ENCODE peak calls at places on chromosome 19, in seven cellular contexts. X is right lobe of liver, T is Peyer's patch, U is PC-9, W is IMR-90, I is cardiac muscle cell, H is endothelial cell of umbilical vein. M is an unnamed sample.

GRCh38 chr19:48556163-48556562 is 4.2 kb downstream of the SULT2B1 start:
- DNase-seq in I (no peak), T (peak; percentile 84), W (peak; percentile 69), X (no peak), H (peak; percentile 50), U (peak; percentile 68), M (no peak)

GRCh38 chr19:10888421-10888866 is 17.1 kb downstream of the CARM1 start:
- DNase-seq in T (no peak), H (no peak), W (no peak), I (peak; percentile 14), X (no peak), U (no peak), M (no peak)

GRCh38 chr19:6425732-6426686 is 1.4 kb upstream of the KHSRP start:
- DNase-seq in U (no peak), T (no peak), X (peak; percentile 58), H (no peak), I (no peak), W (no peak), M (no peak)

GRCh38 chr19:42196011-42197001 is 21.2 kb downstream of the DEDD2 start:
- DNase-seq in X (no peak), H (no peak), U (no peak), I (no peak), T (no peak), W (no peak), M (no peak)

GRCh38 chr19:7395360-7395781 is 46.6 kb downstream of the ARHGEF18 start:
- DNase-seq in H (peak; percentile 26), W (no peak), U (no peak), T (no peak), X (no peak), I (peak; percentile 19), M (no peak)

GRCh38 chr19:50190439-50190891 is 13.0 kb upstream of the MYH14 start:
- DNase-seq in I (no peak), W (no peak), H (no peak), X (no peak), T (peak; percentile 89), U (peak; percentile 62), M (no peak)

GRCh38 chr19:45553464-45553863 is 31.1 kb downstream of the OPA3 start:
- DNase-seq in W (no peak), X (no peak), I (peak; percentile 44), U (no peak), T (peak; percentile 52), H (no peak), M (no peak)

GRCh38 chr19:45350477-45351058 is 10.0 kb downstream of the KLC3 start:
- DNase-seq in W (no peak), I (no peak), T (no peak), U (no peak), H (no peak), X (no peak), M (no peak)

GRCh38 chr19:23699521-23699860 is 12.5 kb upstream of the ZNF675 start:
- DNase-seq in W (no peak), H (no peak), U (peak; percentile 62), T (no peak), I (no peak), X (no peak), M (no peak)

GRCh38 chr19:47445937-47446402 is 25.7 kb downstream of the SLC8A2 start:
- DNase-seq in U (peak; percentile 33), T (peak; percentile 72), H (no peak), I (peak; percentile 49), W (no peak), X (peak; percentile 54), M (no peak)

DNA sequence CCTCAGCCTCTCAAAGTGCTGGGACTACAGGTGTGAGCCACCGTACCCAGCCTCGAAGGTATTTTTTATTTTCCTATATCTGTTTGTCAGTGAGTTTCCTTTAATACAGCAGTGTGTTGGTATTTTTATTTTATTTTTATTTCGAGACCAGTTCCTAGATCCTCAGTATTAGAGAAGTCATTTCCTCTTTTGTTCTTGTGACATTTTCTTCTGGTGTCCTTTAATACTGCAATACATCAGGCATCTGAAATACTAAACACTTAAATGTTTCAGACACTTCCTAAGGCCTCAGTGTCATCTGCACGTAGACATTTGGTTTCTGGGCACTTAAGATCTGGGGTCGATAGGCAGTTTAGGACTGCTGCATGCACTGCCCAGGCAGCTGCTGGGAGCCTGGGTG is 22.5 kb downstream of the GATAD2A start:
- DNase-seq in W (no peak), I (no peak), U (no peak), X (no peak), T (no peak), H (no peak), M (no peak)
- H3K4me1 ChIP-seq in W (no peaks in the 10 kb centered on the region), I (no peaks in the 10 kb centered on the region), U (no peaks in the 10 kb centered on the region), X (no peaks in the 10 kb centered on the region), T (no peaks in the 10 kb centered on the region), H (no peaks in the 10 kb centered on the region), M (no peaks in the 10 kb centered on the region)

DNA sequence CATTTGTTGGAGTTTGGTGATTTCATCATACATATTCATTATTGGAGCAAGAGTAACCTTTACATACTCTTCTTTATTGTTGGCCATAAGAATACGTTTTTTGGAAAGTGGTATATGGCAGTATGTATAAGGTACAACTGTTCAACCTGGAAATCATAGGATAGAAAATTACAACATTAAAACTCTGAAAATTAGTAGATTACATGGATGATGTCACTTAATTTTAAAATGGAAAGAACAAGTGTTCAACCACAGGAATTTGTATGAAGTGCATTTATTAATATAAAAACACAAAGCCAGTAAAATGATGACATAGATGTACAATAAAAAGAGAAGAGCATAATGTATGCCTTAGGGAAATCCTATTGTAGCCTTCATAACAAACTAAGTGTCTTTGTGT is 7.3 kb upstream of the ZNF155 start:
- DNase-seq in W (no peak), X (no peak), H (no peak), T (no peak), I (no peak), U (no peak), M (no peak)
- H3K9me3 ChIP-seq in W (peaks cover 18% of the 10 kb centered on the region), X (peaks cover under 1% of the 10 kb centered on the region), H (no peaks in the 10 kb centered on the region), T (peaks cover 13% of the 10 kb centered on the region), I (no peaks in the 10 kb centered on the region), U (peaks cover 36% of the 10 kb centered on the region), M (peaks cover 59% of the 10 kb centered on the region)

GRCh38 chr19:54160182-54160811 is 776 bp upstream of the LENG1 start:
- DNase-seq in T (no peak), I (no peak), U (no peak), X (peak; percentile 57), W (peak; percentile 57), H (peak; percentile 26), M (no peak)

GRCh38 chr19:54158812-54159351 is 639 bp downstream of the LENG1 start:
- DNase-seq in W (peak; percentile 12), T (no peak), I (peak; percentile 8), X (no peak), H (no peak), U (no peak), M (no peak)

GRCh38 chr19:54156953-54157352 is 2.6 kb downstream of the LENG1 start:
- DNase-seq in T (no peak), I (no peak), U (no peak), H (no peak), X (no peak), W (no peak), M (no peak)

GRCh38 chr19:54160948-54161347 is 1.4 kb upstream of the LENG1 start:
- DNase-seq in H (no peak), U (no peak), W (no peak), X (no peak), I (no peak), T (peak; percentile 47), M (no peak)

GRCh38 chr19:54159352-54160181 is at the start of gene LENG1:
- DNase-seq in U (peak; percentile 100), H (peak; percentile 100), I (peak; percentile 100), X (peak; percentile 100), T (peak; percentile 100), W (peak; percentile 100), M (peak; percentile 100)
- TF ChIP-seq CTCF in U (peak; percentile 53), H (peak; percentile 24), I (peak; percentile 36), X (peak; percentile 34), T (no peak), W (peak; percentile 33), M (peak; percentile 49)

GRCh38 chr19:14347999-14348889 is 33.0 kb upstream of the ADGRE5 start:
- DNase-seq in X (peak; percentile 74), T (peak; percentile 83), H (peak; percentile 37), I (peak; percentile 70), W (no peak), U (peak; percentile 65), M (no peak)

GRCh38 chr19:14352526-14352925 is 28.7 kb upstream of the ADGRE5 start:
- DNase-seq in W (no peak), T (no peak), H (no peak), X (no peak), I (no peak), U (no peak), M (no peak)

GRCh38 chr19:14349426-14349825 is 31.8 kb upstream of the ADGRE5 start:
- DNase-seq in U (no peak), T (no peak), X (no peak), H (no peak), I (no peak), W (no peak), M (no peak)

GRCh38 chr19:14350866-14351265 is 30.4 kb upstream of the ADGRE5 start:
- DNase-seq in W (no peak), I (no peak), X (no peak), H (no peak), U (no peak), T (no peak), M (no peak)

GRCh38 chr19:14350302-14350701 is 30.9 kb upstream of the ADGRE5 start:
- DNase-seq in T (no peak), U (no peak), I (no peak), W (no peak), X (no peak), H (no peak), M (no peak)
- H3K4me1 ChIP-seq in T (peaks cover 6% of the 10 kb centered on the region), U (no peaks in the 10 kb centered on the region), I (no peaks in the 10 kb centered on the region), W (no peaks in the 10 kb centered on the region), X (no peaks in the 10 kb centered on the region), H (no peaks in the 10 kb centered on the region), M (no peaks in the 10 kb centered on the region)

DNA sequence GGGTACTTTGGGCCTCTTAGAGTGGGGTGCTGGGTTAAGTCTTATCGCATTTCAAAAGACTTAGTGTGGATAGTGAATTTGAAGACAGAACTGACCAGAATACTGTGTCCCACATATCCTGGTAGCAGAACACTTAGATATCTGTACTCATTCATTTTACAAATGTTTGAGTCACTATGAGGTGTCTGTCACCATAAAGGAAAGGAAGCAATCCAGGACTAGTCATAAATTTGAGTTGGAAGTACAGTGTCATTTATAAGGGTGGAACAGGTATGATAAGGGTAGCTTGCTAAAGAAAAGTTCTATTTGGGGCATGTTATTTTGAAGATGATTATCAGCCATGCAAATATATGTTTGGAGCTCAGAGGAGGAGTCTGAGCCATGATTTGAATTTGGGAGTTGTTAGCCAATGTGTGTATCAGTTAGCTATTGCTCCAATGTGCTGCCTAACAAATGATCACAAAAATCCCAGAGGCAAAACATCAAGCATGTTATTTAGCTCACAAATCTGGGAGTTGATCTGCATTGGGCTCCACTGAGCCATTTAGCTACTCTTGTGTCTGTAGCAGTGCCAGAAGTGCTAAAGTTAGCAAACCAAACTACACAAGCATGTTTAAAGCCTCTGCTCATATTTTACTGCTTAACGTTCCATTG is 20.3 kb downstream of the ZNF699 start:
- DNase-seq in W (no peak), X (no peak), U (no peak), I (no peak), T (no peak), H (no peak), M (no peak)
- H3K9me3 ChIP-seq in W (peaks cover 33% of the 10 kb centered on the region), X (peaks cover 9% of the 10 kb centered on the region), U (peaks cover 25% of the 10 kb centered on the region), I (peaks cover 2% of the 10 kb centered on the region), T (peaks cover 19% of the 10 kb centered on the region), H (peaks cover 6% of the 10 kb centered on the region), M (peaks cover 100% of the 10 kb centered on the region)

DNA sequence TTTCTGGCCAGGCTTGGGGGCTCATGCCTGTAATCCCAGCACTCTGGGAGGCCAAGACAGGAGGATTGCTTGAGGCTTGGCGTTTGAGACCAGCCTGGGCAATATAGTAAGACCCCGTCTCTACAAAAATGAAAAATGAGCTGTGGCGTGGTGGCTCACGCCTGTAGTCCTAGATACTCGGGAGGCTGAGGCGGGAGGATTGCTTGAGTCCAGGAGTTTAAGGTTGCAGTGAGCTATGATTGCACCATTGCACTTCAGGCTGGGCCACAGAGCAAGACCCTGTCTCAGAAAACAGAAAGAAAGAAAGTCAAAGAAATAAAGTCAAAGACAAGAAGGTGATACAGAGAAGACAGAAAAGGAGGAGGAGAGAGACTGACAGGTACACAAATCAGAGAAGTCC is 2.5 kb upstream of the CACNG6 start:
- DNase-seq in X (no peak), H (no peak), W (no peak), I (no peak), T (no peak), U (no peak), M (no peak)
- TF ChIP-seq CTCF in X (no peak), H (no peak), W (no peak), I (no peak), T (no peak), U (no peak), M (no peak)